ENCODE peak calls at places on chromosomes 1 and 21, in ten cellular contexts. One of them, this sample, is unnamed. For H3K4me1, the result is how much of the 10 kb centered on the place peaks cover.

GRCh38 chr1:98482611-98483010 is 178.9 kb upstream of the SNX7 start:
- DNase-seq in upper lobe of left lung: no peak
- DNase-seq in K562: no peak
- DNase-seq in sigmoid colon: no peak
- DNase-seq in transverse colon: no peak
- DNase-seq in A549: no peak
- DNase-seq in tibial nerve: no peak
- DNase-seq in stomach: no peak
- DNase-seq in HepG2: no peak
- DNase-seq in suprapubic skin: no peak
- DNase-seq in this sample: no peak

GRCh38 chr21:32046191-32046590 is 173.4 kb downstream of the HUNK start:
- DNase-seq in tibial nerve: no peak
- DNase-seq in A549: no peak
- DNase-seq in transverse colon: no peak
- DNase-seq in stomach: no peak
- DNase-seq in HepG2: no peak
- DNase-seq in sigmoid colon: no peak
- DNase-seq in upper lobe of left lung: no peak
- DNase-seq in K562: no peak
- DNase-seq in suprapubic skin: no peak
- DNase-seq in this sample: no peak

GRCh38 chr1:95086949-95087533 is 14.3 kb upstream of the ALG14 start:
- DNase-seq in transverse colon: no peak
- DNase-seq in sigmoid colon: no peak
- DNase-seq in HepG2: peak
- DNase-seq in A549: peak
- DNase-seq in K562: peak
- DNase-seq in suprapubic skin: no peak
- DNase-seq in upper lobe of left lung: no peak
- DNase-seq in tibial nerve: peak
- DNase-seq in stomach: no peak
- DNase-seq in this sample: peak

GRCh38 chr1:185059950-185060571 is 14.7 kb downstream of the RNF2 start:
- DNase-seq in suprapubic skin: no peak
- DNase-seq in K562: no peak
- DNase-seq in stomach: no peak
- DNase-seq in HepG2: no peak
- DNase-seq in tibial nerve: no peak
- DNase-seq in transverse colon: no peak
- DNase-seq in sigmoid colon: no peak
- DNase-seq in upper lobe of left lung: no peak
- DNase-seq in A549: no peak
- DNase-seq in this sample: no peak

GRCh38 chr1:70358921-70359564 is 4.5 kb upstream of the ANKRD13C start:
- DNase-seq in sigmoid colon: no peak
- DNase-seq in A549: no peak
- DNase-seq in stomach: no peak
- DNase-seq in suprapubic skin: no peak
- DNase-seq in HepG2: no peak
- DNase-seq in K562: no peak
- DNase-seq in upper lobe of left lung: no peak
- DNase-seq in transverse colon: no peak
- DNase-seq in tibial nerve: no peak
- DNase-seq in this sample: no peak

GRCh38 chr1:240602189-240602588 is 9.8 kb downstream of the GREM2 start:
- DNase-seq in tibial nerve: no peak
- DNase-seq in HepG2: no peak
- DNase-seq in suprapubic skin: no peak
- DNase-seq in stomach: no peak
- DNase-seq in K562: no peak
- DNase-seq in transverse colon: no peak
- DNase-seq in A549: no peak
- DNase-seq in upper lobe of left lung: no peak
- DNase-seq in sigmoid colon: no peak
- DNase-seq in this sample: no peak

GRCh38 chr1:188599313-188599712 is 1770.6 kb downstream of the PLA2G4A start:
- DNase-seq in tibial nerve: no peak
- DNase-seq in A549: no peak
- DNase-seq in suprapubic skin: no peak
- DNase-seq in K562: no peak
- DNase-seq in stomach: no peak
- DNase-seq in upper lobe of left lung: no peak
- DNase-seq in sigmoid colon: no peak
- DNase-seq in HepG2: no peak
- DNase-seq in transverse colon: no peak
- DNase-seq in this sample: no peak

GRCh38 chr1:5906116-5906515 is 86.1 kb downstream of the NPHP4 start:
- DNase-seq in transverse colon: no peak
- DNase-seq in sigmoid colon: no peak
- DNase-seq in A549: no peak
- DNase-seq in suprapubic skin: no peak
- DNase-seq in stomach: no peak
- DNase-seq in upper lobe of left lung: no peak
- DNase-seq in K562: no peak
- DNase-seq in HepG2: no peak
- DNase-seq in tibial nerve: no peak
- DNase-seq in this sample: no peak

DNA sequence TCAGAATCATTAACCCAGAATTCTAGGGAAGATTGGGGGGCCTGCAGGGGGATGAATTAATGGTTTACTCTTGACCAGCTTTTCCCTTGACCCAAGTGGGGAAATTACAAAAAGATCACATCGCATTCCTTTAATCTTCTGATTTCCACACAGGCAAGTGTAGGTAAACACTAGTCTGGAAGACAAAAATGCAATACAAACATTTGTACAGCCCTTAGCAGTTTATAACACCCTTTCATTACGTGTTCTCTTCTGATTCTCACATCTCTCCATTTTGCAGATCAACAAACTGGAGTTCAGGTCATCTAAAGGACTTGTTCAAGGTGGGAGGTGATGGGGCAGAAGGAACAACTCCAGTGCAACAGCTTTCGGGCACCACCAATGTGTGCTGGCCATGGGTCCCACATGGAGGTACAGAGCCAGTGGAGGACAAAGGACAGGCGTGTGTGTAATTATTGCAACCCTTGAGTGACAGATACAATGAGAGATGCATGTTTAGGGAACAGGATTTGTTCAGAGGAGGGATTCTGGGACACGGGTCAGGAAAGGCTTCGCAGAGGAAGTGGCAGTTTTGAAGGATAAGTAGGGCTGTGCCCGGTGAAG is 20.4 kb downstream of the ATF3 start:
- DNase-seq in HepG2: peak
- DNase-seq in upper lobe of left lung: no peak
- DNase-seq in K562: no peak
- DNase-seq in transverse colon: no peak
- DNase-seq in stomach: no peak
- DNase-seq in suprapubic skin: peak
- DNase-seq in A549: no peak
- DNase-seq in tibial nerve: no peak
- DNase-seq in sigmoid colon: no peak
- DNase-seq in this sample: no peak
- H3K4me1 ChIP-seq in HepG2: under half
- H3K4me1 ChIP-seq in upper lobe of left lung: under half
- H3K4me1 ChIP-seq in K562: under half
- H3K4me1 ChIP-seq in transverse colon: under half
- H3K4me1 ChIP-seq in stomach: under half
- H3K4me1 ChIP-seq in suprapubic skin: under half
- H3K4me1 ChIP-seq in A549: under half
- H3K4me1 ChIP-seq in tibial nerve: under half
- H3K4me1 ChIP-seq in sigmoid colon: under half
- H3K4me1 ChIP-seq in this sample: under half

DNA sequence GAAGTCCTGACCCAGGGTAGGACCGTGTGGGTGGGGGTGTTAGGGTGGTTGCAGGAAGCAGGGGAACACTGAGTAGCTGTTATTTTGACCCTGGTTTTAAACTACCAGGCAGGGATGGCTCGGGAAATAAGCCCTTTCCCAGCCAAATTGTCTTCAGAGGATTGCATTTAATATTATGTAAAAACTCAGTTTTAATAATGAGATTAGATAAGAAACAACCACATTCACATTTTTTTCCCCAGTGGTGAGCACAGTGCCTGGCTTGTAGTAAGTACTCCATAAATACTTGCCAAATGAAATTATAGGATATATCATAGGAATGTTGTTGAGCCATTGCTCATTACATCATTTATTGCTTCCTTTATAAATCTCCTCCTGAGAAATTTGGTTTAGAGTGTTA is 3.1 kb upstream of the ACP6 start:
- DNase-seq in transverse colon: no peak
- DNase-seq in suprapubic skin: no peak
- DNase-seq in stomach: no peak
- DNase-seq in tibial nerve: no peak
- DNase-seq in A549: no peak
- DNase-seq in HepG2: no peak
- DNase-seq in sigmoid colon: no peak
- DNase-seq in K562: no peak
- DNase-seq in upper lobe of left lung: no peak
- DNase-seq in this sample: no peak
- TF ChIP-seq EP300 in transverse colon: no peak
- TF ChIP-seq EP300 in suprapubic skin: no peak
- TF ChIP-seq EP300 in stomach: no peak
- TF ChIP-seq EP300 in tibial nerve: no peak
- TF ChIP-seq EP300 in A549: no peak
- TF ChIP-seq EP300 in HepG2: no peak
- TF ChIP-seq EP300 in sigmoid colon: no peak
- TF ChIP-seq EP300 in K562: no peak
- TF ChIP-seq EP300 in upper lobe of left lung: no peak
- TF ChIP-seq EP300 in this sample: no peak

GRCh38 chr1:15684042-15684461 is at the start of gene PLEKHM2:
- DNase-seq in K562: peak
- DNase-seq in transverse colon: peak
- DNase-seq in HepG2: no peak
- DNase-seq in upper lobe of left lung: peak
- DNase-seq in sigmoid colon: no peak
- DNase-seq in suprapubic skin: no peak
- DNase-seq in tibial nerve: no peak
- DNase-seq in stomach: peak
- DNase-seq in A549: peak
- DNase-seq in this sample: peak

GRCh38 chr1:15682886-15683410 is 1.2 kb upstream of the PLEKHM2 start:
- DNase-seq in transverse colon: no peak
- DNase-seq in A549: no peak
- DNase-seq in stomach: no peak
- DNase-seq in upper lobe of left lung: no peak
- DNase-seq in sigmoid colon: no peak
- DNase-seq in tibial nerve: no peak
- DNase-seq in HepG2: no peak
- DNase-seq in suprapubic skin: no peak
- DNase-seq in K562: no peak
- DNase-seq in this sample: no peak

GRCh38 chr1:15685820-15686219 is 1.7 kb downstream of the PLEKHM2 start:
- DNase-seq in A549: no peak
- DNase-seq in HepG2: no peak
- DNase-seq in tibial nerve: no peak
- DNase-seq in transverse colon: no peak
- DNase-seq in sigmoid colon: no peak
- DNase-seq in stomach: no peak
- DNase-seq in suprapubic skin: no peak
- DNase-seq in upper lobe of left lung: no peak
- DNase-seq in K562: no peak
- DNase-seq in this sample: no peak

GRCh38 chr1:15683411-15684039 is 595 bp upstream of the PLEKHM2 start:
- DNase-seq in suprapubic skin: no peak
- DNase-seq in stomach: no peak
- DNase-seq in transverse colon: no peak
- DNase-seq in upper lobe of left lung: no peak
- DNase-seq in A549: no peak
- DNase-seq in K562: no peak
- DNase-seq in sigmoid colon: no peak
- DNase-seq in tibial nerve: no peak
- DNase-seq in HepG2: no peak
- DNase-seq in this sample: no peak

GRCh38 chr1:15684468-15685283 is 556 bp downstream of the PLEKHM2 start:
- DNase-seq in stomach: peak
- DNase-seq in suprapubic skin: peak
- DNase-seq in transverse colon: peak
- DNase-seq in sigmoid colon: peak
- DNase-seq in K562: peak
- DNase-seq in upper lobe of left lung: peak
- DNase-seq in A549: peak
- DNase-seq in HepG2: no peak
- DNase-seq in tibial nerve: no peak
- DNase-seq in this sample: peak
- TF ChIP-seq POLR2A in stomach: no peak
- TF ChIP-seq POLR2A in suprapubic skin: no peak
- TF ChIP-seq POLR2A in transverse colon: no peak
- TF ChIP-seq POLR2A in sigmoid colon: no peak
- TF ChIP-seq POLR2A in K562: peak
- TF ChIP-seq POLR2A in upper lobe of left lung: no peak
- TF ChIP-seq POLR2A in A549: no peak
- TF ChIP-seq POLR2A in HepG2: no peak
- TF ChIP-seq POLR2A in tibial nerve: peak
- TF ChIP-seq POLR2A in this sample: no peak

GRCh38 chr1:16967962-16968361 is 12.5 kb downstream of the MFAP2 start:
- DNase-seq in sigmoid colon: no peak
- DNase-seq in K562: no peak
- DNase-seq in stomach: no peak
- DNase-seq in suprapubic skin: no peak
- DNase-seq in HepG2: no peak
- DNase-seq in tibial nerve: no peak
- DNase-seq in upper lobe of left lung: no peak
- DNase-seq in A549: no peak
- DNase-seq in transverse colon: no peak
- DNase-seq in this sample: no peak

GRCh38 chr1:16970132-16970910 is 10.1 kb downstream of the MFAP2 start:
- DNase-seq in HepG2: no peak
- DNase-seq in sigmoid colon: no peak
- DNase-seq in suprapubic skin: no peak
- DNase-seq in stomach: no peak
- DNase-seq in K562: no peak
- DNase-seq in A549: no peak
- DNase-seq in transverse colon: no peak
- DNase-seq in upper lobe of left lung: no peak
- DNase-seq in tibial nerve: no peak
- DNase-seq in this sample: no peak

GRCh38 chr1:16969057-16969609 is 11.3 kb downstream of the MFAP2 start:
- DNase-seq in HepG2: no peak
- DNase-seq in K562: peak
- DNase-seq in tibial nerve: no peak
- DNase-seq in upper lobe of left lung: no peak
- DNase-seq in transverse colon: no peak
- DNase-seq in stomach: no peak
- DNase-seq in sigmoid colon: no peak
- DNase-seq in suprapubic skin: no peak
- DNase-seq in A549: no peak
- DNase-seq in this sample: no peak

GRCh38 chr1:16968372-16968771 is 12.0 kb downstream of the MFAP2 start:
- DNase-seq in A549: no peak
- DNase-seq in suprapubic skin: no peak
- DNase-seq in transverse colon: no peak
- DNase-seq in tibial nerve: no peak
- DNase-seq in sigmoid colon: no peak
- DNase-seq in HepG2: no peak
- DNase-seq in K562: no peak
- DNase-seq in stomach: no peak
- DNase-seq in upper lobe of left lung: no peak
- DNase-seq in this sample: no peak

DNA sequence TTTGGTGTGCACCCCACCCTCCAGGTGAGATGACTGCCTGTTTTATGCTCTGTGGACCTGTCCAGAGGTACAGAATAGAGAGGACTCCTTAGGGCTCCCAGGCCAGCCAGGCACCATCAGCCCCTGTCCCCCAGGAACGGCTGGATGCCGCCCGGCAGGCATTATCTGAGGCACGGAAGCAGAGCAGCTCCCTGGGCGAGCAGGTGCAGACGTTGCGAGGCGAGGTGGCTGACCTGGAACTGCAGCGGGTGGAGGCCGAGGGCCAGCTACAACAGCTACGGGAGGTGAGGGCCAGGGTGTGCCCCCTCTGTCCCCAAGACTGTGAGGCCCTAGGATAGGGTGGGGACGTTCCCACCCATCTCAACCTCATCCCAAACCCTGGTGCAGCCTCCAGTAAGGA is 10.8 kb downstream of the MFAP2 start:
- DNase-seq in sigmoid colon: no peak
- DNase-seq in transverse colon: no peak
- DNase-seq in tibial nerve: no peak
- DNase-seq in upper lobe of left lung: no peak
- DNase-seq in HepG2: no peak
- DNase-seq in A549: no peak
- DNase-seq in suprapubic skin: no peak
- DNase-seq in stomach: no peak
- DNase-seq in K562: no peak
- DNase-seq in this sample: no peak
- H3K4me1 ChIP-seq in sigmoid colon: under half
- H3K4me1 ChIP-seq in transverse colon: under half
- H3K4me1 ChIP-seq in tibial nerve: under half
- H3K4me1 ChIP-seq in upper lobe of left lung: under half
- H3K4me1 ChIP-seq in HepG2: under half
- H3K4me1 ChIP-seq in A549: under half
- H3K4me1 ChIP-seq in suprapubic skin: under half
- H3K4me1 ChIP-seq in stomach: under half
- H3K4me1 ChIP-seq in K562: half or more
- H3K4me1 ChIP-seq in this sample: under half

This sample was measured in ovary.